ENCODE peak calls at places on chromosomes 4 and X, in six cellular contexts. S is astrocyte of the spinal cord, M is A549, D is epithelial cell of esophagus, B is foreskin fibroblast, G is body of pancreas. L is an unnamed sample.
A peak's percentile ranks its signal among the peaks of the same experiment; 100 is the strongest.

GRCh38 chr4:824461-825062 is 1.4 kb downstream of the CPLX1 start:
- DNase-seq in S (no peak), M (no peak), D (no peak), B (peak; percentile 19), G (no peak), L (no peak)

GRCh38 chr4:108556588-108557200 is 63.7 kb upstream of the RPL34 start:
- DNase-seq in S (no peak), M (no peak), D (no peak), B (no peak), G (no peak), L (no peak)

GRCh38 chrX:13703589-13703988 is 14.7 kb downstream of the RAB9A start:
- DNase-seq in S (no peak), M (no peak), D (no peak), B (no peak), G (no peak), L (no peak)

GRCh38 chr4:17624821-17625220 is 10.4 kb downstream of the MED28 start:
- DNase-seq in S (no peak), M (no peak), D (no peak), B (no peak), G (no peak), L (no peak)

GRCh38 chr4:97720869-97721432 is 422.3 kb downstream of the STPG2 start:
- DNase-seq in S (peak; percentile 28), M (peak; percentile 40), D (peak; percentile 67), B (no peak), G (no peak), L (peak; percentile 62)

GRCh38 chrX:115898382-115899001 is 272.1 kb upstream of the AGTR2 start:
- DNase-seq in S (peak; percentile 35), M (peak; percentile 23), D (no peak), B (no peak), G (peak; percentile 95), L (peak; percentile 14)

GRCh38 chrX:143058096-143058495 is 32.4 kb downstream of the SPANXN4 start:
- DNase-seq in S (no peak), M (no peak), D (no peak), B (no peak), G (no peak), L (no peak)

GRCh38 chr4:91963489-91963888 is 340.3 kb upstream of the GRID2 start:
- DNase-seq in S (peak; percentile 53), M (no peak), D (peak; percentile 60), B (peak; percentile 48), G (no peak), L (peak; percentile 37)

GRCh38 chr4:107546637-107547036 is 173.4 kb downstream of the PAPSS1 start:
- DNase-seq in S (no peak), M (no peak), D (peak; percentile 98), B (no peak), G (no peak), L (peak; percentile 74)

GRCh38 chr4:1797861-1798529 is 4.9 kb downstream of the FGFR3 start:
- DNase-seq in S (no peak), M (no peak), D (no peak), B (no peak), G (no peak), L (no peak)

GRCh38 chr4:108276690-108277089 is 108.0 kb upstream of the LEF1 start:
- DNase-seq in S (no peak), M (no peak), D (no peak), B (no peak), G (no peak), L (no peak)

GRCh38 chr4:18077808-18078207 is 56.3 kb upstream of the LCORL start:
- DNase-seq in S (no peak), M (no peak), D (no peak), B (peak; percentile 2), G (no peak), L (no peak)

GRCh38 chrX:121106484-121107235 is 59.2 kb downstream of the GLUD2 start:
- DNase-seq in S (no peak), M (no peak), D (no peak), B (no peak), G (no peak), L (no peak)

GRCh38 chrX:16148896-16149295 is 18.4 kb upstream of the MAGEB17 start:
- DNase-seq in S (no peak), M (peak; percentile 0), D (peak; percentile 71), B (no peak), G (no peak), L (peak; percentile 44)

GRCh38 chrX:1464282-1465131 is 11.8 kb upstream of the ASMTL start:
- DNase-seq in S (no peak), M (no peak), D (no peak), B (no peak), G (no peak), L (no peak)

GRCh38 chrX:2903366-2903765 is 25.8 kb downstream of the ARSD start:
- DNase-seq in S (no peak), M (peak; percentile 20), D (no peak), B (no peak), G (no peak), L (no peak)
- TF ChIP-seq CTCF in S (peak; percentile 17), M (no peak), D (no peak), B (no peak), G (no peak), L (peak; percentile 7)

GRCh38 chr4:52640808-52641595 is 18.1 kb downstream of the USP46 start:
- DNase-seq in S (peak; percentile 50), M (no peak), D (peak; percentile 83), B (no peak), G (no peak), L (peak; percentile 66)

GRCh38 chr4:52637116-52637515 is 22.0 kb downstream of the USP46 start:
- DNase-seq in S (no peak), M (no peak), D (no peak), B (no peak), G (no peak), L (no peak)

GRCh38 chr4:52641853-52642563 is 17.1 kb downstream of the USP46 start:
- DNase-seq in S (peak; percentile 35), M (no peak), D (peak; percentile 91), B (peak; percentile 73), G (no peak), L (peak; percentile 77)

GRCh38 chr4:52635560-52635959 is 23.5 kb downstream of the USP46 start:
- DNase-seq in S (no peak), M (no peak), D (no peak), B (no peak), G (no peak), L (no peak)

GRCh38 chr4:52638717-52639116 is 20.4 kb downstream of the USP46 start:
- DNase-seq in S (no peak), M (no peak), D (no peak), B (no peak), G (no peak), L (no peak)
- TF ChIP-seq CTCF in S (no peak), M (no peak), D (no peak), B (no peak), G (no peak), L (no peak)

GRCh38 chr4:99202536-99202935 is 16.5 kb downstream of the ADH6 start:
- DNase-seq in S (no peak), M (no peak), D (no peak), B (peak; percentile 79), G (peak; percentile 17), L (peak; percentile 69)
- TF ChIP-seq CTCF in S (no peak), M (no peak), D (no peak), B (no peak), G (no peak), L (no peak)

GRCh38 chr4:12186526-12186925 is 757.8 kb upstream of the HS3ST1 start:
- DNase-seq in S (no peak), M (no peak), D (no peak), B (no peak), G (no peak), L (no peak)
- TF ChIP-seq CTCF in S (no peak), M (no peak), D (no peak), B (no peak), G (no peak), L (no peak)

GRCh38 chr4:40055873-40056721 is 553 bp upstream of the N4BP2 start:
- DNase-seq in S (peak; percentile 93), M (peak; percentile 69), D (peak; percentile 33), B (peak; percentile 93), G (peak; percentile 71), L (peak; percentile 95)
- TF ChIP-seq CTCF in S (no peak), M (no peak), D (no peak), B (no peak), G (no peak), L (no peak)

GRCh38 chrX:24696241-24696640 is 2.5 kb downstream of the POLA1 start:
- DNase-seq in S (no peak), M (no peak), D (no peak), B (no peak), G (no peak), L (no peak)

GRCh38 chrX:24692305-24692704 is 1.4 kb upstream of the POLA1 start:
- DNase-seq in S (no peak), M (no peak), D (no peak), B (no peak), G (no peak), L (no peak)

GRCh38 chrX:24694825-24695224 is 1.1 kb downstream of the POLA1 start:
- DNase-seq in S (no peak), M (no peak), D (no peak), B (no peak), G (no peak), L (no peak)

GRCh38 chrX:24693453-24694202 is at the start of gene POLA1:
- DNase-seq in S (peak; percentile 96), M (peak; percentile 97), D (peak; percentile 95), B (peak; percentile 97), G (peak; percentile 93), L (peak; percentile 91)
- TF ChIP-seq CTCF in S (no peak), M (peak; percentile 23), D (peak; percentile 40), B (peak; percentile 34), G (no peak), L (no peak)